ENCODE peak calls at places on chromosomes 6 and 20, in eight cellular contexts. Z, D, X, Y, H, J, C and M are unnamed samples.

GRCh38 chr6:6547111-6547879 is 41.2 kb upstream of the LY86 start:
- DNase-seq in Z (peak; percentile 95), D (peak; percentile 81), X (peak; percentile 88), Y (peak; percentile 86), H (peak; percentile 72), J (peak; percentile 52), C (peak; percentile 75), M (peak; percentile 86)

GRCh38 chr6:147209762-147210449 is 5.7 kb downstream of the STXBP5 start:
- DNase-seq in Z (no peak), D (no peak), X (no peak), Y (no peak), H (no peak), J (no peak), C (no peak), M (peak; percentile 57)

GRCh38 chr20:32522775-32523612 is 62.1 kb downstream of the NOL4L start:
- DNase-seq in Z (peak; percentile 73), D (no peak), X (no peak), Y (no peak), H (peak; percentile 31), J (no peak), C (peak; percentile 55), M (no peak)

GRCh38 chr6:106134906-106135634 is 48.9 kb downstream of the PRDM1 start:
- DNase-seq in Z (peak; percentile 90), D (peak; percentile 63), X (no peak), Y (no peak), H (peak; percentile 72), J (peak; percentile 46), C (no peak), M (no peak)

GRCh38 chr20:13525225-13525940 is 113.3 kb downstream of the TASP1 start:
- DNase-seq in Z (peak; percentile 86), D (peak; percentile 96), X (no peak), Y (no peak), H (peak; percentile 97), J (peak; percentile 75), C (peak; percentile 97), M (peak; percentile 84)

GRCh38 chr20:41222703-41223102 is 85.4 kb downstream of the PLCG1 start:
- DNase-seq in Z (no peak), D (peak; percentile 36), X (no peak), Y (no peak), H (peak; percentile 34), J (no peak), C (peak; percentile 54), M (peak; percentile 46)

GRCh38 chr6:34487536-34487935 is 21.7 kb downstream of the PACSIN1 start:
- DNase-seq in Z (no peak), D (no peak), X (no peak), Y (no peak), H (no peak), J (no peak), C (no peak), M (no peak)

GRCh38 chr6:122372647-122373046 is 26.8 kb upstream of the HSF2 start:
- DNase-seq in Z (no peak), D (peak; percentile 16), X (no peak), Y (no peak), H (peak; percentile 22), J (no peak), C (peak; percentile 6), M (peak; percentile 30)

GRCh38 chr6:118921084-118921483 is 13.9 kb downstream of the MCM9 start:
- DNase-seq in Z (no peak), D (no peak), X (no peak), Y (no peak), H (no peak), J (no peak), C (no peak), M (no peak)

GRCh38 chr20:57680934-57681914 is 28.6 kb downstream of the PMEPA1 start:
- DNase-seq in Z (no peak), D (no peak), X (no peak), Y (no peak), H (no peak), J (no peak), C (no peak), M (no peak)

GRCh38 chr6:14286634-14287428 is 169.3 kb downstream of the CD83 start:
- DNase-seq in Z (no peak), D (no peak), X (no peak), Y (no peak), H (no peak), J (no peak), C (no peak), M (no peak)

GRCh38 chr20:50304501-50304856 is 113.8 kb downstream of the CEBPB start:
- DNase-seq in Z (peak; percentile 73), D (peak; percentile 96), X (no peak), Y (no peak), H (peak; percentile 98), J (peak; percentile 72), C (peak; percentile 91), M (peak; percentile 94)

DNA sequence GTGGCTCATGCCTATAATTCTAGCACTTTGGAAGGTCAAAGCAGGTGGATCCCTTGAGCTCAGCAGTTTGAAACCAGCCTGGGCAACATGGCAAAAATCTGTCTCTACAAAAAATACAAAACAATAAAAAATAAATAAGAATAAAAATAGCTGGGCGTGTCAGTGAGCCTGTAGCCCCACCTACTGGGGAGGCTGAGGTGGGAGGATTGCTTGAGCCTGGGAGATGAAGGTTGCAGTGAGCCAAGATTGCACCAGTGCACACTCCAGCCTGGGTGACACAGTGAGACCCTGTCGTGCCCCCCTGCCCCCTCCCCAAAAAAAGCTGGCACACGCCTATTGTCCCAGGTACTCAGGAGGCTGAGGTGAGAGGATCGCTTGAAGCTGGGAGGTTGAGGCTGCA is 35.1 kb upstream of the SRPK1 start:
- DNase-seq in Z (no peak), D (no peak), X (no peak), Y (no peak), H (no peak), J (no peak), C (no peak), M (no peak)
- TF ChIP-seq CTCF in Z (peak; percentile 24), D (peak; percentile 26), X (no peak), Y (peak; percentile 17), H (peak; percentile 16), J (no peak), C (peak; percentile 16), M (no peak)

GRCh38 chr20:4949833-4950178 is 51.5 kb downstream of the SLC23A2 start:
- DNase-seq in Z (no peak), D (peak; percentile 58), X (no peak), Y (no peak), H (peak; percentile 34), J (peak; percentile 58), C (peak; percentile 63), M (peak; percentile 71)
- TF ChIP-seq CTCF in Z (peak; percentile 62), D (peak; percentile 72), X (peak; percentile 71), Y (peak; percentile 45), H (peak; percentile 43), J (peak; percentile 54), C (peak; percentile 74), M (peak; percentile 63)

DNA sequence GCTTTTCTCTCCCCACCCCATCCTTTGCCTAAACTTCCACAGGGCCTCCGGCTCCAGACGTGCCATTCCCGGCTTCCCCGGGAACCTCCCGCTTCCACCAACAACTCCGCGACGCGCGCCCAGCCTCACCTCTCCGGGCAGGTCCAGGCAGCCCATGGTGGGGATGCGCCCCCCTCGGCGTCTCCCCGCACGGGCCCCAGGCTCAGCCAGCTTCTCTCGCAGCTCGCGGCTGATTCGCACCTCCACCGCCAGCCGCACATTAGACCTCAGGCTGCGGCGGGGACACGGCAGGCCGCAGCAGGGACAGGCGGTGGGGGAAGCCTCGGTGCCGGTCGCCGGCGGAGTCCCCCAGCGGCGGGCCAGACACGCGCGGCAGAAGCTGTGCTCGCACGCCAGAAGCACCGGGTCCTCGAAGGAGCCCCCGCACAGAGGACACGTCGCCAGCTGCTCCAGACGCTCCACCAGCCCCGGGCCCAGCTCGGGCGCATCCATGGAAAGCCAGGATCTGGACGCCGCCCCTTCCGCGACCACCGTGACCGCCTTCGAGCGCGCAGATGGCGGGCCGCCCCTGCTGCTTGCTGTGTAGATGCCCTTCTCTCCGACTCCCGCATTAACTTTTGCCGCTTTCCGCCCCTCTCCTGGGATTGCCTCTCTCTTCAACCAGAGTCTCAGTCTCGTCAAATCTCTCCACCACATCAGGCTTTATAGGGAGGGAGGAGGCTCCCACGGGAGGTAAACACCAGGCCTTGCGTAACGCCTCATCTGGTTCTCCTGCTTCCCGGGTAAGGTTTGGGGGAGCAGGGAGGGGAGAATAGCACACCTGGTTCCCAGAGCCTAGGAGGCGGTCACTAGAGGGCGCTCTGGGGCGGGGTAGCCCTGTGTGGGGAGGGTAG is at the start of gene RNF39:
- DNase-seq in Z (no peak), D (no peak), X (no peak), Y (no peak), H (peak; percentile 26), J (no peak), C (no peak), M (no peak)
- TF ChIP-seq CTCF in Z (no peak), D (peak; percentile 32), X (peak; percentile 24), Y (peak; percentile 44), H (peak; percentile 8), J (peak; percentile 4), C (peak; percentile 24), M (peak; percentile 25)

GRCh38 chr6:50816115-50816675 is 2.5 kb upstream of the TFAP2B start:
- DNase-seq in Z (peak; percentile 92), D (peak; percentile 71), X (no peak), Y (peak; percentile 71), H (peak; percentile 77), J (peak; percentile 23), C (peak; percentile 55), M (peak; percentile 74)

GRCh38 chr6:50816947-50817637 is 1.6 kb upstream of the TFAP2B start:
- DNase-seq in Z (no peak), D (no peak), X (no peak), Y (no peak), H (no peak), J (no peak), C (no peak), M (no peak)

GRCh38 chr6:50818673-50819072 is at the start of gene TFAP2B:
- DNase-seq in Z (no peak), D (no peak), X (no peak), Y (no peak), H (no peak), J (no peak), C (no peak), M (no peak)

GRCh38 chr6:50817638-50817950 is 1.1 kb upstream of the TFAP2B start:
- DNase-seq in Z (no peak), D (no peak), X (no peak), Y (no peak), H (no peak), J (no peak), C (no peak), M (no peak)

GRCh38 chr6:50815436-50816114 is 3.1 kb upstream of the TFAP2B start:
- DNase-seq in Z (no peak), D (peak; percentile 15), X (no peak), Y (no peak), H (peak; percentile 46), J (no peak), C (peak; percentile 14), M (peak; percentile 40)
- TF ChIP-seq CTCF in Z (peak; percentile 44), D (peak; percentile 45), X (no peak), Y (peak; percentile 62), H (peak; percentile 47), J (peak; percentile 34), C (peak; percentile 53), M (peak; percentile 52)

DNA sequence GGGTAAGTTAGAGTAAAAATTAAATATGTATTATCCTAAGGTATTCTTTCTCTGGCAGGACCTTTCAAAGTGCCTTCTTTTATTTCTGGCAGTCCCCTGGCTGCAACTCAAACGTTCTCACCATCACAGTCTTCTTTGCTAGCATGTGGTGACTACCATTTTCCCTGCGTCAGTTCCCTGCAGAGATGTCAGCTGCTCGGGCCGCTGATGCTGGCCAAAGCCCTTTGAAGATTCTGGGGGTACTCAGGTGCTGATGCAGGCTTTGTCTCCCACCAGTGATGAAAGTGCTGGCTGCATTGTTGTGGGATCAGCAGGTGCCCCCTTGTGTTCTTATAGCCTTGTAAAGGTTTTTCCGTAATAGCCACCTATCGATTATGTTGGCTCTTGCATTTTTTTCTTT is 140.1 kb downstream of the BTBD3 start:
- DNase-seq in Z (no peak), D (no peak), X (no peak), Y (no peak), H (no peak), J (no peak), C (no peak), M (no peak)
- TF ChIP-seq CTCF in Z (no peak), D (no peak), X (no peak), Y (no peak), H (no peak), J (no peak), C (no peak), M (no peak)